ENCODE peak calls at places on chromosome 12, in eight cellular contexts. One of them, this sample, is unnamed.

GRCh38 chr12:127649951-127650350 is 617.0 kb upstream of the TMEM132C start:
- DNase-seq in foreskin fibroblast: no peak
- DNase-seq in IMR-90: no peak
- DNase-seq in choroid plexus epithelial cell: no peak
- DNase-seq in Peyer's patch: no peak
- DNase-seq in neural progenitor cell: no peak
- DNase-seq in stomach: no peak
- DNase-seq in colonic mucosa: no peak
- DNase-seq in this sample: no peak

GRCh38 chr12:39605501-39605900 is 14.1 kb downstream of the ABCD2 start:
- DNase-seq in foreskin fibroblast: no peak
- DNase-seq in IMR-90: no peak
- DNase-seq in choroid plexus epithelial cell: peak; percentile 72
- DNase-seq in Peyer's patch: no peak
- DNase-seq in neural progenitor cell: no peak
- DNase-seq in stomach: no peak
- DNase-seq in colonic mucosa: no peak
- DNase-seq in this sample: no peak

GRCh38 chr12:105721051-105721825 is 390.7 kb downstream of the C12orf75 start:
- DNase-seq in foreskin fibroblast: no peak
- DNase-seq in IMR-90: no peak
- DNase-seq in choroid plexus epithelial cell: no peak
- DNase-seq in Peyer's patch: no peak
- DNase-seq in neural progenitor cell: peak; percentile 59
- DNase-seq in stomach: no peak
- DNase-seq in colonic mucosa: no peak
- DNase-seq in this sample: no peak

GRCh38 chr12:47091009-47091408 is 11.2 kb upstream of the AMIGO2 start:
- DNase-seq in foreskin fibroblast: no peak
- DNase-seq in IMR-90: no peak
- DNase-seq in choroid plexus epithelial cell: no peak
- DNase-seq in Peyer's patch: no peak
- DNase-seq in neural progenitor cell: no peak
- DNase-seq in stomach: no peak
- DNase-seq in colonic mucosa: no peak
- DNase-seq in this sample: no peak

GRCh38 chr12:6360080-6360571 is 15.2 kb downstream of the SCNN1A start:
- DNase-seq in foreskin fibroblast: no peak
- DNase-seq in IMR-90: no peak
- DNase-seq in choroid plexus epithelial cell: no peak
- DNase-seq in Peyer's patch: peak; percentile 85
- DNase-seq in neural progenitor cell: no peak
- DNase-seq in stomach: no peak
- DNase-seq in colonic mucosa: peak; percentile 80
- DNase-seq in this sample: no peak

GRCh38 chr12:115934046-115934445 is 343.4 kb downstream of the MED13L start:
- DNase-seq in foreskin fibroblast: no peak
- DNase-seq in IMR-90: no peak
- DNase-seq in choroid plexus epithelial cell: no peak
- DNase-seq in Peyer's patch: no peak
- DNase-seq in neural progenitor cell: no peak
- DNase-seq in stomach: no peak
- DNase-seq in colonic mucosa: no peak
- DNase-seq in this sample: no peak

GRCh38 chr12:103475073-103475472 is 20.7 kb downstream of the C12orf42 start:
- DNase-seq in foreskin fibroblast: no peak
- DNase-seq in IMR-90: no peak
- DNase-seq in choroid plexus epithelial cell: no peak
- DNase-seq in Peyer's patch: no peak
- DNase-seq in neural progenitor cell: no peak
- DNase-seq in stomach: no peak
- DNase-seq in colonic mucosa: no peak
- DNase-seq in this sample: no peak

GRCh38 chr12:53051058-53051880 is 1.4 kb downstream of the TNS2 start:
- DNase-seq in foreskin fibroblast: peak; percentile 84
- DNase-seq in IMR-90: peak; percentile 70
- DNase-seq in choroid plexus epithelial cell: peak; percentile 92
- DNase-seq in Peyer's patch: peak; percentile 68
- DNase-seq in neural progenitor cell: no peak
- DNase-seq in stomach: peak; percentile 59
- DNase-seq in colonic mucosa: peak; percentile 62
- DNase-seq in this sample: no peak

GRCh38 chr12:62983594-62983993 is 48.6 kb upstream of the PPM1H start:
- DNase-seq in foreskin fibroblast: no peak
- DNase-seq in IMR-90: no peak
- DNase-seq in choroid plexus epithelial cell: peak; percentile 10
- DNase-seq in Peyer's patch: no peak
- DNase-seq in neural progenitor cell: peak; percentile 7
- DNase-seq in stomach: peak; percentile 58
- DNase-seq in colonic mucosa: no peak
- DNase-seq in this sample: no peak

GRCh38 chr12:68482660-68483059 is 128.0 kb upstream of the RAP1B start:
- DNase-seq in foreskin fibroblast: no peak
- DNase-seq in IMR-90: no peak
- DNase-seq in choroid plexus epithelial cell: no peak
- DNase-seq in Peyer's patch: no peak
- DNase-seq in neural progenitor cell: no peak
- DNase-seq in stomach: no peak
- DNase-seq in colonic mucosa: no peak
- DNase-seq in this sample: no peak

GRCh38 chr12:53255993-53256392 is 12.1 kb upstream of the ESPL1 start:
- DNase-seq in foreskin fibroblast: no peak
- DNase-seq in IMR-90: no peak
- DNase-seq in choroid plexus epithelial cell: no peak
- DNase-seq in Peyer's patch: no peak
- DNase-seq in neural progenitor cell: no peak
- DNase-seq in stomach: no peak
- DNase-seq in colonic mucosa: no peak
- DNase-seq in this sample: no peak

GRCh38 chr12:117441751-117442150 is 80.3 kb upstream of the NOS1 start:
- DNase-seq in foreskin fibroblast: no peak
- DNase-seq in IMR-90: no peak
- DNase-seq in choroid plexus epithelial cell: no peak
- DNase-seq in Peyer's patch: no peak
- DNase-seq in neural progenitor cell: no peak
- DNase-seq in stomach: no peak
- DNase-seq in colonic mucosa: no peak
- DNase-seq in this sample: peak; percentile 3

GRCh38 chr12:56724660-56724988 is 475 bp downstream of the NACA start:
- DNase-seq in foreskin fibroblast: no peak
- DNase-seq in IMR-90: no peak
- DNase-seq in choroid plexus epithelial cell: no peak
- DNase-seq in Peyer's patch: no peak
- DNase-seq in neural progenitor cell: peak; percentile 33
- DNase-seq in stomach: no peak
- DNase-seq in colonic mucosa: peak; percentile 34
- DNase-seq in this sample: no peak

GRCh38 chr12:40039598-40039997 is 66.3 kb downstream of the SLC2A13 start:
- DNase-seq in foreskin fibroblast: no peak
- DNase-seq in IMR-90: no peak
- DNase-seq in choroid plexus epithelial cell: no peak
- DNase-seq in Peyer's patch: no peak
- DNase-seq in neural progenitor cell: no peak
- DNase-seq in stomach: no peak
- DNase-seq in colonic mucosa: no peak
- DNase-seq in this sample: no peak

GRCh38 chr12:60211244-60211643 is 615.4 kb downstream of the SLC16A7 start:
- DNase-seq in foreskin fibroblast: no peak
- DNase-seq in IMR-90: no peak
- DNase-seq in choroid plexus epithelial cell: no peak
- DNase-seq in Peyer's patch: no peak
- DNase-seq in neural progenitor cell: no peak
- DNase-seq in stomach: no peak
- DNase-seq in colonic mucosa: no peak
- DNase-seq in this sample: no peak

GRCh38 chr12:60210756-60211155 is 614.9 kb downstream of the SLC16A7 start:
- DNase-seq in foreskin fibroblast: no peak
- DNase-seq in IMR-90: no peak
- DNase-seq in choroid plexus epithelial cell: no peak
- DNase-seq in Peyer's patch: no peak
- DNase-seq in neural progenitor cell: no peak
- DNase-seq in stomach: no peak
- DNase-seq in colonic mucosa: no peak
- DNase-seq in this sample: no peak

GRCh38 chr12:60212159-60213000 is 616.6 kb downstream of the SLC16A7 start:
- DNase-seq in foreskin fibroblast: no peak
- DNase-seq in IMR-90: no peak
- DNase-seq in choroid plexus epithelial cell: no peak
- DNase-seq in Peyer's patch: no peak
- DNase-seq in neural progenitor cell: no peak
- DNase-seq in stomach: no peak
- DNase-seq in colonic mucosa: no peak
- DNase-seq in this sample: no peak

GRCh38 chr12:60209521-60209920 is 613.7 kb downstream of the SLC16A7 start:
- DNase-seq in foreskin fibroblast: no peak
- DNase-seq in IMR-90: no peak
- DNase-seq in choroid plexus epithelial cell: no peak
- DNase-seq in Peyer's patch: no peak
- DNase-seq in neural progenitor cell: no peak
- DNase-seq in stomach: no peak
- DNase-seq in colonic mucosa: no peak
- DNase-seq in this sample: no peak

GRCh38 chr12:60209933-60210332 is 614.1 kb downstream of the SLC16A7 start:
- DNase-seq in foreskin fibroblast: no peak
- DNase-seq in IMR-90: no peak
- DNase-seq in choroid plexus epithelial cell: no peak
- DNase-seq in Peyer's patch: no peak
- DNase-seq in neural progenitor cell: no peak
- DNase-seq in stomach: no peak
- DNase-seq in colonic mucosa: no peak
- DNase-seq in this sample: no peak
- H3K4me3 ChIP-seq in foreskin fibroblast: no peak overlapping the region
- H3K4me3 ChIP-seq in IMR-90: no peak overlapping the region
- H3K4me3 ChIP-seq in choroid plexus epithelial cell: no peak overlapping the region
- H3K4me3 ChIP-seq in Peyer's patch: no peak overlapping the region
- H3K4me3 ChIP-seq in neural progenitor cell: no peak overlapping the region
- H3K4me3 ChIP-seq in stomach: no peak overlapping the region
- H3K4me3 ChIP-seq in colonic mucosa: no peak overlapping the region
- H3K4me3 ChIP-seq in this sample: no peak overlapping the region

DNA sequence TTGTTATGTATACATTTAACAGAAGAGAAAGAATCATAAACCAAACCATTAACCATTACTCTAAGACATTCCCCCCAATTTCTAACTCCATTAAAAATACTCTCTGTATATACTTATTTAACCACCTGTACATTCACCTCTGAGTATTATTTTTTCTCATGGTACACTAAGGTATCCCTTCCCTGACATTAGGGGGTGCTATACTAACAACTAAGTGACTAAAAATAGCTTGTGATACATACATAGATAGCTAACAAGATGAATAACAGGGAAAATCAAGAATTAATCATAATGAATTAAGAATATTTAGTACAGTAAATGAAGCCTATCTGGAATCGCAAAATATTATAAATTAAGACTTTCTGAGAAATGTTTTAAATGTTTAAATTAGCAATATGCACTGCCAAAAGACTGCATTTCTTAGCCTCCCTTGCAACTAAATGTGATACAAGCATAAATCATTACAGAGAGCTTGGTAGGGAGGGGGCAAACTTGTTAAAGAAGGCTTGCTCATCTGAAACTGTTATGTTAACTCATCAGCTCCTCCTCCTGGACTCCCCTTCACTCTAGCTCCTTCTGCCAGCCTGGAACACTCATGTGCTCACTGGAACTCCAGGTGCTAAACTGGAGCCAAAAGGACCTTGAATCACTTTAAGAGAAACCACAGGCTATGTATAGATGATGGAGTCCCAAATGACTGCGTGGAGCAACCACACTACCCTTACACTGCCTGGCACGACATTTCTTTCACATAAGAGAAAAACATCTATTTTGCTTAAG is 14.9 kb downstream of the C2CD5 start:
- DNase-seq in foreskin fibroblast: peak; percentile 24
- DNase-seq in IMR-90: peak; percentile 63
- DNase-seq in choroid plexus epithelial cell: peak; percentile 58
- DNase-seq in Peyer's patch: no peak
- DNase-seq in neural progenitor cell: peak; percentile 33
- DNase-seq in stomach: no peak
- DNase-seq in colonic mucosa: no peak
- DNase-seq in this sample: no peak
- TF ChIP-seq CTCF in foreskin fibroblast: peak; percentile 24
- TF ChIP-seq CTCF in IMR-90: peak; percentile 44
- TF ChIP-seq CTCF in choroid plexus epithelial cell: peak; percentile 57
- TF ChIP-seq CTCF in Peyer's patch: peak; percentile 49
- TF ChIP-seq CTCF in neural progenitor cell: peak; percentile 62
- TF ChIP-seq CTCF in stomach: no peak
- TF ChIP-seq CTCF in colonic mucosa: peak; percentile 57
- TF ChIP-seq CTCF in this sample: peak; percentile 26

DNA sequence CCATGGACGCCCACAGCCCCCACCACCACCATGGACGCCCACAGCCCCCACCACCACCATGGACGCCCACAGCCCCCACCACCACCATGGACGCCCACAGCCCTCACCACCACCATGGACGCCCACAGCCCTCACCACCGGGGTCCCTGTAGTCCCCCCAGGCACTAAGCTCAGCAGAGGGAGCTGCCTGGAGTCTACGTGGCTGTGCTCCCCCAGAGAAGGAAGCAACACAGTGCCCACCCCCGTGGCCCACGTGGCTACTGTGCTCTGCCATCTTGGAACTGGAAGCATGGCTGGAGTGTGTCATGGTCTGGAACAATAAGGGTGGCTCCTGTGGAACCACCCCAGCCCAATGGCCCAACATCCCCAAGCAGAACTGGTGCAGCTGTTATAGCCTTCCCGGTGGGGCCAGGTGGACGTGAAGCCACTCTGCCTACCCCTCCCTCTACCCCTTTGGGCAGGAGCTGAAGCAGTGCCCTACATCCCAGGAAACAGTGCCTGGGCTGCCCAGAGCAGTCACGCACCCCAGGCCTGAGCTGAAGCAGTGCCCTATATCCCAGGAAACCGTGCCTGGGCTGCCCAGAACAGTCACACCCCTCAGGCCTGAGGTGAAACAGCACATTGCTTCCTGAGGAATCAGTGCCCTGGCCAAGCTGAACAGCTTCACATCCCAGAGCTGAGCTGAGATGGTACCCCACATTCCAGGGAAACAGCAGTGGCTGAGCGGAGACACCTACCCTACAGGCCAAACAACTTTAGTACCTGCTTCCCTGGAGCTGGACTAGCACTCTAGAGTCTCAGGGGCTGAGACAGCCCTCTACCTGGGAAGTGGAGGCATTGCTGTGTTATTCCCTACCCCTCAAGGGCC is 9.0 kb upstream of the SFSWAP start:
- DNase-seq in foreskin fibroblast: no peak
- DNase-seq in IMR-90: no peak
- DNase-seq in choroid plexus epithelial cell: no peak
- DNase-seq in Peyer's patch: no peak
- DNase-seq in neural progenitor cell: no peak
- DNase-seq in stomach: no peak
- DNase-seq in colonic mucosa: no peak
- DNase-seq in this sample: no peak
- H3K4me3 ChIP-seq in foreskin fibroblast: no peak overlapping the region
- H3K4me3 ChIP-seq in IMR-90: no peak overlapping the region
- H3K4me3 ChIP-seq in choroid plexus epithelial cell: no peak overlapping the region
- H3K4me3 ChIP-seq in Peyer's patch: no peak overlapping the region
- H3K4me3 ChIP-seq in neural progenitor cell: no peak overlapping the region
- H3K4me3 ChIP-seq in stomach: no peak overlapping the region
- H3K4me3 ChIP-seq in colonic mucosa: no peak overlapping the region
- H3K4me3 ChIP-seq in this sample: no peak overlapping the region

DNA sequence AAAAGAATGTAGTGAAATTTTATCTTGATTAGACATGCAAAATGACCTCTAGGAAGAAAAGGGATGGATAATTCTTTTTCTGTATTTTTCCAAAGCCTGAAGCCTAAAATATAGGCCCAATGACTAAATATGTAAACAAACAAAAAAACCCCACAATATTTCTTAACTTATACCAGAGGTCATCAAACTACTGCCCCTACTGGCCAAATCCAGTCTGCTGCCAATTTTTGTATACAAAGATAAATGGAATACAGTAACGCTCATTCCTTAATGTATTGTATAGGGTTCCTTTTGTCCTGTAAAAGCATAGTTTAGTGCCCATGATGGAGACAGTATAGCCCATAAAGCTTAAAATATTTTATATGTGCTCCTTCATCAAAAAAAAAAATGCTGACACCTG is 145.7 kb upstream of the ALG10 start:
- DNase-seq in foreskin fibroblast: no peak
- DNase-seq in IMR-90: no peak
- DNase-seq in choroid plexus epithelial cell: no peak
- DNase-seq in Peyer's patch: no peak
- DNase-seq in neural progenitor cell: no peak
- DNase-seq in stomach: no peak
- DNase-seq in colonic mucosa: no peak
- DNase-seq in this sample: no peak
- TF ChIP-seq CTCF in foreskin fibroblast: no peak
- TF ChIP-seq CTCF in IMR-90: no peak
- TF ChIP-seq CTCF in choroid plexus epithelial cell: no peak
- TF ChIP-seq CTCF in Peyer's patch: no peak
- TF ChIP-seq CTCF in neural progenitor cell: peak; percentile 43
- TF ChIP-seq CTCF in stomach: no peak
- TF ChIP-seq CTCF in colonic mucosa: no peak
- TF ChIP-seq CTCF in this sample: no peak